ENCODE peak calls at places on chromosomes 13 and 19, in seven cellular contexts. F is tibial artery; J is endodermal cell; I is body of pancreas; M is psoas muscle; B is CD8-positive, alpha-beta T cell; T is HCT116. E is an unnamed sample.
A peak's percentile ranks its signal among the peaks of the same experiment; 100 is the strongest.

GRCh38 chr19:12784871-12785430 is 6.3 kb upstream of the JUNB start:
- DNase-seq in I (no peak), B (no peak), T (no peak), M (no peak), F (no peak), J (peak; percentile 58), E (no peak)

GRCh38 chr13:78593652-78594494 is 9.5 kb downstream of the POU4F1 start:
- DNase-seq in M (no peak), F (no peak), T (no peak), J (peak; percentile 73), B (no peak), I (no peak), E (no peak)

GRCh38 chr13:107764012-107764411 is 451.3 kb downstream of the LIG4 start:
- DNase-seq in T (no peak), J (no peak), B (no peak), I (no peak), F (no peak), M (no peak), E (no peak)

GRCh38 chr19:32677657-32678056 is 2.0 kb downstream of the RGS9BP start:
- DNase-seq in I (no peak), T (no peak), M (no peak), B (no peak), J (peak; percentile 89), F (no peak), E (no peak)

GRCh38 chr13:107342747-107343146 is 774.8 kb upstream of the ARGLU1 start:
- DNase-seq in J (no peak), F (no peak), M (no peak), B (no peak), I (no peak), T (no peak), E (no peak)

GRCh38 chr13:67131393-67131792 is 98.7 kb downstream of the PCDH9 start:
- DNase-seq in T (no peak), I (no peak), J (no peak), F (no peak), M (no peak), B (no peak), E (no peak)

GRCh38 chr19:518292-519231 is 11.3 kb downstream of the TPGS1 start:
- DNase-seq in M (peak; percentile 23), B (peak; percentile 47), I (no peak), F (no peak), T (no peak), J (peak; percentile 91), E (no peak)

GRCh38 chr13:94860981-94861407 is 148.6 kb upstream of the SOX21 start:
- DNase-seq in M (no peak), J (no peak), F (peak; percentile 44), B (no peak), T (no peak), I (no peak), E (no peak)

GRCh38 chr13:79725841-79726240 is 244.9 kb downstream of the NDFIP2 start:
- DNase-seq in B (no peak), J (no peak), T (no peak), M (no peak), F (no peak), I (no peak), E (no peak)

GRCh38 chr19:57280913-57281425 is 684 bp downstream of the ZNF460 start:
- DNase-seq in M (no peak), B (peak; percentile 2), F (no peak), J (no peak), I (no peak), T (no peak), E (no peak)

GRCh38 chr13:53201454-53202225 is 173.0 kb downstream of the OLFM4 start:
- DNase-seq in I (peak; percentile 47), M (peak; percentile 9), T (no peak), F (no peak), J (peak; percentile 87), B (no peak), E (peak; percentile 44)

GRCh38 chr13:51437550-51438127 is 15.2 kb downstream of the INTS6 start:
- DNase-seq in M (no peak), B (no peak), F (no peak), J (no peak), T (no peak), I (no peak), E (no peak)

GRCh38 chr19:33085570-33086128 is 4.7 kb downstream of the GPATCH1 start:
- DNase-seq in J (no peak), I (no peak), F (no peak), T (no peak), M (no peak), B (no peak), E (no peak)

GRCh38 chr19:41696402-41697197 is 8.5 kb upstream of the CEACAM7 start:
- DNase-seq in B (no peak), M (no peak), T (no peak), I (no peak), F (no peak), J (peak; percentile 87), E (no peak)

GRCh38 chr19:47714339-47714738 is 1.1 kb downstream of the EHD2 start:
- DNase-seq in F (no peak), B (no peak), I (no peak), T (no peak), J (no peak), M (no peak), E (no peak)
- H3K4me3 ChIP-seq in F (peak overlapping the region; percentile 85), B (no peak overlapping the region), I (no peak overlapping the region), T (peak overlapping the region; percentile 74), J (peak overlapping the region; percentile 64), M (peak overlapping the region; percentile 66), E (peak overlapping the region; percentile 66)

DNA sequence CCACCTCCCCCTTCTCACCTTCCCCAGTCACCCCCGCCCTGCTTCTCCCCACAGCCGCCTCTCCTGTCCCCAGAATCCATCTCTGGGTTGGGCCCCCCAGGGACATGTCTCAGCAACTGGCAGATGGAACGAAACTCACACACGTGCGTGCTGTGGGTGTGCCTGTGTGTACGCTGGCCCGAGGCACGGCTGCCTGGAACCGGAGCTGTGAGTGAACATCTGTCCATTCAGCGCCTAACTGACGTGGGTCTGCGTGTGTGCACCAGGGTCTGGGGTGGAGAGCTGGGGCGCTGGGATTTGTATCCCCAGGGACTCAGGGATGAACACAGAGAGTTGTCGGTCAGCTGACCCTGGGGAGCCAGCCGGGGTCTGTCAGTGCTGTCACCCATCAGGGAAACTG is 752 bp upstream of the HAS1 start:
- DNase-seq in M (peak; percentile 57), B (no peak), T (no peak), I (no peak), J (no peak), F (peak; percentile 38), E (no peak)
- H3K27me3 ChIP-seq in M (no peaks in the 10 kb centered on the region), B (peaks cover 4% of the 10 kb centered on the region), T (no peaks in the 10 kb centered on the region), I (peaks cover 3% of the 10 kb centered on the region), J (peaks cover 28% of the 10 kb centered on the region), F (peaks cover 92% of the 10 kb centered on the region), E (peaks cover 50% of the 10 kb centered on the region)

DNA sequence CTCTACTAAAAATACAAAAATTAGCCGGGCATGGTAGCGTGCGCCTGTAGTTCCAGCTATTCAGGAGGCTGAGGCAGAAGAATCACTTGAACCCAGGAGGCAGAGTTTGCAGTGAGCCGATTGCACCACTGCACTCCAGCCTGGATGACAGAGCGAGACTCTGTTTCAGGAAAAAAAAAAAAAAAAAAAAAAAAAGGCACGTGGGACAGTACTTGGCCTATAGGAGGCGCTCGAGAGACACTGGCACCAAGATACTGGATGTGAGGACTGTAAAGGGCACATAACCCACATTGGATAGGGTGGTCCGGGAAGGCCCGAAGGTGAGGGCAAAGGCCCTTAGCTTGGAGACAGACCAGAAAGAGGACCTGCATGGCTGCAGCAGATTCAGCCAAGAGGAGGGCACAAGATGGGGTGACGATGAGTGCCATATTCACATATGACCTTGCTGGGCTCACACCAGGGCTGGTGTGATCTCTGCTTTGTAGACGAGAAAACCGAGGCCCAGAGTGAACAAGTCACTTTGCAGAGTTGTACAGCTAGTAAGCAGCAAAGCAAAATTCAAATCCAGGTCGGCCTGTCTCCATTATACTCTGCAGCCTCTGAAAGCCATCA is 89.4 kb downstream of the DPF1 start:
- DNase-seq in I (peak; percentile 31), T (no peak), M (no peak), B (no peak), J (peak; percentile 83), F (no peak), E (no peak)
- H3K4me3 ChIP-seq in I (no peak overlapping the region), T (no peak overlapping the region), M (no peak overlapping the region), B (no peak overlapping the region), J (no peak overlapping the region), F (no peak overlapping the region), E (no peak overlapping the region)

GRCh38 chr19:18605196-18605545 is 1.4 kb downstream of the CRLF1 start:
- DNase-seq in F (no peak), T (no peak), I (no peak), M (no peak), B (no peak), J (no peak), E (no peak)

GRCh38 chr19:18603255-18603957 is 3.2 kb downstream of the CRLF1 start:
- DNase-seq in B (no peak), I (no peak), F (no peak), M (peak; percentile 22), T (no peak), J (peak; percentile 81), E (no peak)

GRCh38 chr19:18604820-18605159 is 1.8 kb downstream of the CRLF1 start:
- DNase-seq in M (no peak), T (no peak), B (no peak), F (no peak), J (no peak), I (no peak), E (no peak)

GRCh38 chr19:18605546-18606280 is 886 bp downstream of the CRLF1 start:
- DNase-seq in B (no peak), T (no peak), I (no peak), M (no peak), F (no peak), J (peak; percentile 64), E (no peak)

DNA sequence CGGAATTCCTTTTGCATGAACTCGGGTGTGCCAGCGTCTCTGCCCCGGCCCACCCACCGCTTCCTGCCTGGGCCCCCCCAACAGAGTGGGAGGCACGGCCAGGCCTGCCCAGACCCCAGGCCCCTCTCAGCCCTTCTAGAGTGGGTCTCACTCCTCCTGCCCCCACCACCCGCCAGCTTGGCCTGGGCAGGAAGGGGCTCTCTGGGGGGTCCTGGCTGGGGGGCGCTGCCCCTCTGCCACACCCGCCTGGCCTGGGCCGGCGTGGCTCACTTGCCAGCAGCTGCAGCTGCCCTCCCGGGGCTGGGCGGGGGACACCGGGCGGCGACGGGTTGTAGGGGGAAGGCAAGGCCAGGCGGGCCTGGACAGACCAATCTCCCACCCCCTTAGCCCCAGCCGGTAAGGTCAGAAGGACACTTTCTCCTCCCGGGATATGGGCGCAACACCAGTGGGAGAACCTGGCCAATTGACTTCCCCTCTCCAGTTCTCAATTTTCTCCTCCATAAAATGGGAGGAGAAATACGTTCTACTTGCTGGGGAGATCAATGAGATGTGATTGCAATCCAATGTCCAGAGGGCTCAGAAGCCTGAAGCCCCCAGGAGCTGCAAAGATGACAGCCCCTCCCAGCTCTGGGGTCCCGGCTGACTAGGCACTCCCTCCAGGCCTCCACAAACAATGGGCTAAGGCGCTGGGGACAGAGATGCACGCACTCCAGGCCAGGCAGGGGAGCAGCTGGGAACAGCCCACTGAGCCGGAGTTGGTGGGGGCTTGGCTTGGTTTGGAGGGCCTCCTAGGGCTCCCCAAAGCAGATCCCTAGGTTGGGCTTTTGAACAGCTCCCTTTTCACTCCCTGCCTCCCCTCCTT is 2.4 kb downstream of the CRLF1 start:
- DNase-seq in M (no peak), B (no peak), I (no peak), T (no peak), F (no peak), J (peak; percentile 66), E (no peak)
- H3K27me3 ChIP-seq in M (no peaks in the 10 kb centered on the region), B (peaks cover 33% of the 10 kb centered on the region), I (peaks cover 26% of the 10 kb centered on the region), T (peaks cover 4% of the 10 kb centered on the region), F (peaks cover 71% of the 10 kb centered on the region), J (peaks cover 75% of the 10 kb centered on the region), E (peaks cover 79% of the 10 kb centered on the region)

E was measured in lower lobe of right lung.